ENCODE peak calls at places on chromosomes 2 and 18, in four cellular contexts. P, T, N and E are unnamed samples.

GRCh38 chr2:162092656-162093556 is 18.9 kb upstream of the DPP4 start:
- DNase-seq in N (peak), P (no peak), T (peak), E (peak)

GRCh38 chr2:75607988-75608683 is 38.4 kb upstream of the MRPL19 start:
- DNase-seq in P (peak), T (peak), N (peak), E (no peak)

GRCh38 chr18:8519102-8519501 is 90.1 kb upstream of the RAB12 start:
- DNase-seq in P (no peak), T (no peak), N (no peak), E (no peak)

GRCh38 chr2:46984642-46985476 is 69.3 kb upstream of the MCFD2 start:
- DNase-seq in N (peak), P (no peak), T (peak), E (peak)

GRCh38 chr2:188032306-188032705 is 259.4 kb upstream of the GULP1 start:
- DNase-seq in T (no peak), N (no peak), P (no peak), E (no peak)

GRCh38 chr2:54099834-54100595 is 15.4 kb upstream of the ACYP2 start:
- DNase-seq in P (no peak), N (no peak), T (no peak), E (no peak)

GRCh38 chr2:211664321-211664720 is 874.3 kb downstream of the ERBB4 start:
- DNase-seq in P (no peak), T (no peak), N (no peak), E (no peak)

GRCh38 chr2:170073288-170073687 is 104.7 kb upstream of the MYO3B start:
- DNase-seq in T (peak), N (peak), P (no peak), E (no peak)

GRCh38 chr2:62653582-62654422 is 51.7 kb upstream of the EHBP1 start:
- DNase-seq in T (no peak), P (no peak), N (no peak), E (peak)

GRCh38 chr2:28296904-28297303 is 95.8 kb upstream of the FOSL2 start:
- DNase-seq in N (peak), T (peak), P (no peak), E (no peak)

GRCh38 chr2:232432598-232433184 is 23.3 kb upstream of the ALPI start:
- DNase-seq in N (peak), P (peak), T (no peak), E (no peak)

GRCh38 chr2:189837336-189837735 is 53.1 kb downstream of the PMS1 start:
- DNase-seq in T (no peak), P (no peak), N (no peak), E (no peak)

GRCh38 chr2:221254281-221254680 is 317.8 kb downstream of the EPHA4 start:
- DNase-seq in N (no peak), T (no peak), P (peak), E (peak)

GRCh38 chr2:6968319-6969100 is 51.3 kb downstream of the RNF144A start:
- DNase-seq in P (peak), N (no peak), T (no peak), E (no peak)

GRCh38 chr2:240919786-240920782 is 13.9 kb downstream of the CROCC2 start:
- DNase-seq in T (no peak), P (no peak), N (no peak), E (no peak)

GRCh38 chr2:853203-853870 is 97.3 kb upstream of the SNTG2 start:
- DNase-seq in T (no peak), N (no peak), P (no peak), E (no peak)

GRCh38 chr2:216408426-216409315 is 3.6 kb upstream of the SMARCAL1 start:
- DNase-seq in P (peak), N (no peak), T (no peak), E (no peak)

GRCh38 chr18:45014047-45014501 is 333.4 kb downstream of the SETBP1 start:
- DNase-seq in N (peak), T (peak), P (peak), E (peak)

GRCh38 chr2:33405180-33406105 is 71.0 kb upstream of the RASGRP3 start:
- DNase-seq in N (no peak), T (peak), P (no peak), E (no peak)

GRCh38 chr18:76494181-76494540 is 881 bp downstream of the ZNF516 start:
- DNase-seq in T (peak), N (no peak), P (peak), E (no peak)

DNA sequence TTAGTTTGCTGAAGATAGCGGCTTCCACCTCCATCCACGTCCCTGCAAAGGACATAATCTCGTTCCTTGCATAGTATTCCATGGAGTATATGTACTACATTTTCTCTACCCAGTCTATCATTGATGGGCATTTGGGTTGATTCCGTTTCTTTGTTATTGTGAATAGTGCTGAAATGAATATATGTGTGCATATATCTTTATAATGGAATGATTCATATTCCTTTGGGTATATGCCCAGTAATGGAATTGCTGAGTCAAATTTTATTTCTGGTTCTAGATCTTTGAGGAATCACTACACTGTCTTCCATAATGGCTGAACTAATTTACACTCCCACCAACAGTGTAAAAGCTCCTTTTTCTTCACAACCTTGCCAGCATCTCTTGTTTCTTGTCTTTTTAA is 255.4 kb upstream of the CDH2 start:
- DNase-seq in P (no peak), T (peak), N (peak), E (no peak)
- TF ChIP-seq EZH2 in P (no peak), T (no peak), N (no peak), E (no peak)

DNA sequence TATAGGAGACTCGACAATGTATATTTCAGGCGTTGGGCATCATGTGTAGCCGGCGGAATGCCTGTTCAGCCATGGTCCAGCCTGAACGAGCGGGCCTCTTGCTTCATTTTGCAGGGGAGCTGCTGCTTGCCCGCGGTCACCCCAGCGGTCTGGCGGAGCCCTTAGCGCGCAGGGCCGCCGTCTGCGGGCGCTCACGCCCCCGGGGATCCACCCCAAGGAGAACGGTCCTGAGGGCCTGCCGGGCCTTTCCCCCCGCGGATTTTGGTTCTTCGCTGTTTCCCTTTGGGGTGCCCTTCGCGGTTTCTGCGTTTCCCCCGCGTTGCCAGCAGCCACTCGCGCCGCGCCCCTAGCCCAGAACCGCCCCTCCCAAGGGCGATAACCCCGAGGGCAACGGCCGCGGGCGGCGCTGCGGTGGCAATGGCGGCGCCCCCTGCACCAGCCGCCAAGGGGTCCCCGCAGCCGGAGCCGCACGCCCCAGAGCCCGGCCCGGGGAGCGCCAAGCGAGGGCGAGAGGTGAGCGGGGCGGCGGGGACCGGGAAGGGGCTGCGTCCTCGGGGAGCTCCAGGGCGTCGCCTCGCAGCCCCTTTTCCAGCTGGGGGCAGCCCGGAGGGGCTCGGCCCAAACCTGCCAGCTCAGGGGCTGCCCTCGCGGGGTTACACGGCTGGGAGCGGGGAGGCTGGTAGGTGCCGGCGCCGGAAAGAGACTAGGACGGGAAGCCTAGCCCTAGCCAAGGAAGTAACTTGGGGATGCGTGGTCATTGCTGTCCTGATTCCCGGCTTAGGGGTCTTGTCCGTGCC is at the start of gene MFSD2B:
- DNase-seq in T (peak), P (peak), N (no peak), E (no peak)
- TF ChIP-seq EZH2 in T (no peak), P (peak), N (no peak), E (no peak)

GRCh38 chr2:219498280-219499057 is at the start of gene GMPPA:
- DNase-seq in N (peak), P (peak), T (peak), E (peak)
- TF ChIP-seq EZH2 in N (no peak), P (no peak), T (no peak), E (no peak)

DNA sequence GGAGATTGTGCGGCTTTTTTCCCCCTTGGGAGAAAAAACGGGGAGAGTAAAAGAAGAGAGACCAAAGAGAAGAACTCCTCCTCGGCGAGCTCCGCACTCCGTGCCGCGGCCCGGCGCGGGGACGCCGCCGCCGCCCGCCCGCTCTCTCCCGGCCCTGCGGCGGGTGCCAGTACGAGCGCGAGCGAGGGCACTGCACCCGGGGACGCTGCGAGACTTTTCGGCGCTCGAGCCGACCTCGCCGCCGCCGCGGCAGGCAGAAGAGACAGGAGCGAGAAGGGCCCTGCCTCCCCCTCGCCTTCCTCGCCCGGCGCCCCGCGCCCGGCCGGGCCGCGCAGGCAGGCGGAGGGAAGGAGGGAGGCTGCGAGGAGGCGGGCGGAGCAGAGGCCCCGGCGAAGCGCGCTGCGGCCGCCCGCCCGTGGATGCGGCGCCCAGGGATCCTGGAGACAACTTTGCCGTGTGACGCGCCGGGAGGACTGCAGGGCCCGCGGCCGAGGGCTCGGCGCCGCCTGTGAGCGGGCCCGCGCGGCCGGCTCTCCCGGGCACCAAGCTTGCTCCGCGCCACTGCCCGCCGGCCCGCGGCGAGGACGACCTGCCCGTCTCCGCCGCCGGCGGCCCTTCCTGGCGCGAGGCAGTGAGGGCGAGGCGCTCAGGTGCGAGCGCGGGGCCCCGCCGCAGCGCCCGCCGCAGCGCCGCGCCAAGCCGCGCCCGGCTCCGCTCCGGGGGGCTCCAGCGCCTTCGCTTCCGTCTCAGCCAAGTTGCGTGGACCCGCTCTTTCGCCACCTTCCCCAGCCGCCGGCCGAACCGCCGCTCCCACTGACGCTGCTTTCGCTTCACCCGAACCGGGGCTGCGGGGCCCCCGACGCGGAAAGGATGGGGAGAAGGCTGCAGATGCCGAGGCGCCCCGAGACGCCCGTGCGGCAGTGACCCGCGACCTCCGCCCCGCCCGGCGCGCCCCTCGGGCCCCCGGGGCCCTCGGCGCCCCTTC is 653 bp upstream of the INHBB start:
- DNase-seq in P (peak), N (peak), T (peak), E (peak)
- TF ChIP-seq EZH2 in P (peak), N (no peak), T (peak), E (no peak)

GRCh38 chr18:50558157-50558556 is 1.7 kb upstream of the MAPK4 start:
- DNase-seq in T (no peak), P (no peak), N (no peak), E (no peak)
- TF ChIP-seq EZH2 in T (peak), P (no peak), N (no peak), E (no peak)

DNA sequence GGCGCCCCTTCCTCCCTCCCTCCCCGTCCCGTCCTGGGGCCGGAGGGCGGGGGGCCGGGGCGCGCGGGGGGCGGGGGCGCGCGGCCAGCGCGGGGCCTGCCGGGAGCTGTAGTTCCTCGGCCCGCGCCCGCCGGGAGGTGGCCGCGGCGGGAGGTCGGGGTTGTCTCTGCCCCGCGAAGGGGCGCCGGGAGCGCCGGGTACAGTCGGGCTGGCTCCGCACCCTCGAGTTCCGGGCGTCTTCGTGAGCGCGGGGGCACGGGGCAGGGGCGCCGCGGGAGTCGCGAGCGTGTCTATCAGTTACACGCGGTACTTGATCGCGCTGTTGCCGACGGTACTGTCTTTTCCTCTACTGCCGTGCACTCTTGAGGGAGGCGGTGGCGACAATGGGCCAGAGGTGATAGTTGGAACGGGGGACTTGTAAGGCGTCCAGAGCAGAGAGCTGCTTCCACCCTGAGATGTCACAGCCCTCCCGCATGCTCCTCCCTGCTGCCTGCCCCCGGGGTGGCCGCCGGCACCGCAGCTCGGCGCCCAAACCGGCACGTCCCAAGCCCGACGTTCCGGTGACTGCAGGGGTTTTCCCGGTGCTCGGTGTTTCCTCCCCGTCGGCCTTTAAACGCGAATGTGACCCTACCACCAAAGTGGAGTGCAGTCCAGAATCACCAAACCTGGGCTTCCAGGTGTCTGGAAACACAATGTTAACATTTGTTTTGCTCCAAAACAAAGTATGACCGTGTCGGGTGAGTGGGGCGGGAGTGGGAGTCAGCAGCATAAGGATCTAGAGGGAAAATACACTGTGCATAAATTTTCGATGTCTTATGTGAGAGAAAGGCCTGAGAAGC is at the start of gene PRKD3:
- DNase-seq in T (peak), P (no peak), N (peak), E (peak)
- TF ChIP-seq EZH2 in T (no peak), P (peak), N (no peak), E (peak)

GRCh38 chr18:10403675-10404074 is 50.8 kb upstream of the APCDD1 start:
- DNase-seq in P (peak), N (no peak), T (no peak), E (no peak)

GRCh38 chr18:10402876-10403559 is 51.4 kb upstream of the APCDD1 start:
- DNase-seq in P (peak), N (no peak), T (no peak), E (no peak)

GRCh38 chr18:10406172-10406663 is 48.2 kb upstream of the APCDD1 start:
- DNase-seq in P (peak), T (no peak), N (no peak), E (no peak)

GRCh38 chr18:10404148-10404547 is 50.3 kb upstream of the APCDD1 start:
- DNase-seq in P (peak), N (no peak), T (no peak), E (no peak)

GRCh38 chr18:10405014-10405493 is 49.4 kb upstream of the APCDD1 start:
- DNase-seq in T (peak), P (no peak), N (no peak), E (no peak)
- TF ChIP-seq EZH2 in T (no peak), P (no peak), N (no peak), E (no peak)

GRCh38 chr2:68921646-68922045 is 31.0 kb downstream of the GKN2 start:
- DNase-seq in T (no peak), P (no peak), N (peak), E (peak)

GRCh38 chr2:68920481-68921170 is 32.1 kb downstream of the GKN2 start:
- DNase-seq in P (no peak), N (no peak), T (no peak), E (no peak)

GRCh38 chr2:68931149-68931711 is 21.5 kb downstream of the GKN2 start:
- DNase-seq in N (no peak), P (no peak), T (no peak), E (no peak)

GRCh38 chr2:68926782-68927181 is 25.9 kb downstream of the GKN2 start:
- DNase-seq in T (no peak), N (no peak), P (no peak), E (no peak)

GRCh38 chr2:68925298-68925885 is 27.3 kb downstream of the GKN2 start:
- DNase-seq in N (peak), P (peak), T (peak), E (no peak)
- TF ChIP-seq EZH2 in N (no peak), P (no peak), T (no peak), E (no peak)

DNA sequence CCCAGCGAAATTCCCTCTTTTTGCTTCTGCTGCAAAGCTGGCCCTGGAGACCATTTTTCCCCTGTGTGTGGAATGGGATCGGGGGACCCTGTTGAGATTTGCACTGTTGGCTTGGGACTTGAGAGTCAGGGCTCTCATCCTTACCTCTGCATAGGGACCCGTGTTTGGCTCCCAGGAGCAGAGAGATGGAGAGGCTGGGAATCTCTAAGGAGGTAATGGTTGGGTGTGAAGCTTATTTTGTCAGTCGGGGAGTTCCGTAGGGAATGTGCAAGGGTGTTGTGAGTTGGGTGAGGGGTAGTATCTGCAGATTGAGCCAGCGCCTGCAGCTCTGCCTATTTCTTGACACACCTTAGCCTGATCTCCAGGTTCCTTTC is 4.5 kb downstream of the GATA6 start:
- DNase-seq in N (no peak), T (no peak), P (peak), E (no peak)
- TF ChIP-seq EZH2 in N (no peak), T (no peak), P (peak), E (no peak)